ENCODE peak calls at places on chromosomes 3 and 15, in six cellular contexts. One of them, this sample, is unnamed.

GRCh38 chr15:99421172-99421656 is 144.6 kb upstream of the MEF2A start:
- DNase-seq in H1: peak
- DNase-seq in A549: no peak
- DNase-seq in GM12878: no peak
- DNase-seq in endothelial cell of umbilical vein: no peak
- DNase-seq in HCT116: no peak
- DNase-seq in this sample: no peak

GRCh38 chr3:43638594-43639447 is 17.0 kb upstream of the ANO10 start:
- DNase-seq in H1: no peak
- DNase-seq in A549: no peak
- DNase-seq in GM12878: no peak
- DNase-seq in endothelial cell of umbilical vein: peak
- DNase-seq in HCT116: peak
- DNase-seq in this sample: peak

GRCh38 chr15:73972984-73973682 is 19.0 kb downstream of the STOML1 start:
- DNase-seq in H1: peak
- DNase-seq in A549: peak
- DNase-seq in GM12878: no peak
- DNase-seq in endothelial cell of umbilical vein: peak
- DNase-seq in HCT116: no peak
- DNase-seq in this sample: peak

GRCh38 chr15:59668571-59668970 is 11.3 kb upstream of the GTF2A2 start:
- DNase-seq in H1: no peak
- DNase-seq in A549: no peak
- DNase-seq in GM12878: no peak
- DNase-seq in endothelial cell of umbilical vein: no peak
- DNase-seq in HCT116: no peak
- DNase-seq in this sample: peak

GRCh38 chr15:82936966-82937647 is 15.4 kb downstream of the HOMER2 start:
- DNase-seq in H1: no peak
- DNase-seq in A549: peak
- DNase-seq in GM12878: no peak
- DNase-seq in endothelial cell of umbilical vein: no peak
- DNase-seq in HCT116: no peak
- DNase-seq in this sample: no peak

GRCh38 chr15:73955326-73955725 is 29.1 kb downstream of the LOXL1 start:
- DNase-seq in H1: no peak
- DNase-seq in A549: no peak
- DNase-seq in GM12878: no peak
- DNase-seq in endothelial cell of umbilical vein: no peak
- DNase-seq in HCT116: no peak
- DNase-seq in this sample: no peak

GRCh38 chr15:65612616-65612946 is 1.6 kb upstream of the INTS14 start:
- DNase-seq in H1: no peak
- DNase-seq in A549: no peak
- DNase-seq in GM12878: no peak
- DNase-seq in endothelial cell of umbilical vein: no peak
- DNase-seq in HCT116: no peak
- DNase-seq in this sample: no peak

GRCh38 chr15:43226436-43227305 is 5.9 kb upstream of the EPB42 start:
- DNase-seq in H1: no peak
- DNase-seq in A549: no peak
- DNase-seq in GM12878: no peak
- DNase-seq in endothelial cell of umbilical vein: no peak
- DNase-seq in HCT116: no peak
- DNase-seq in this sample: no peak

GRCh38 chr15:59591372-59591771 is 20.2 kb upstream of the GCNT3 start:
- DNase-seq in H1: no peak
- DNase-seq in A549: no peak
- DNase-seq in GM12878: no peak
- DNase-seq in endothelial cell of umbilical vein: no peak
- DNase-seq in HCT116: no peak
- DNase-seq in this sample: peak

GRCh38 chr3:196931828-196932587 is 10.3 kb downstream of the NCBP2 start:
- DNase-seq in H1: no peak
- DNase-seq in A549: no peak
- DNase-seq in GM12878: no peak
- DNase-seq in endothelial cell of umbilical vein: no peak
- DNase-seq in HCT116: no peak
- DNase-seq in this sample: no peak

GRCh38 chr3:76552653-76553052 is 487.2 kb upstream of the ROBO2 start:
- DNase-seq in H1: no peak
- DNase-seq in A549: no peak
- DNase-seq in GM12878: no peak
- DNase-seq in endothelial cell of umbilical vein: no peak
- DNase-seq in HCT116: no peak
- DNase-seq in this sample: no peak

GRCh38 chr15:67097893-67098740 is 32.7 kb downstream of the SMAD3 start:
- DNase-seq in H1: no peak
- DNase-seq in A549: no peak
- DNase-seq in GM12878: no peak
- DNase-seq in endothelial cell of umbilical vein: no peak
- DNase-seq in HCT116: no peak
- DNase-seq in this sample: peak

GRCh38 chr3:15794303-15794771 is 3.4 kb downstream of the ANKRD28 start:
- DNase-seq in H1: no peak
- DNase-seq in A549: no peak
- DNase-seq in GM12878: no peak
- DNase-seq in endothelial cell of umbilical vein: peak
- DNase-seq in HCT116: no peak
- DNase-seq in this sample: peak

GRCh38 chr3:28949580-28949979 is 331.3 kb upstream of the RBMS3 start:
- DNase-seq in H1: no peak
- DNase-seq in A549: no peak
- DNase-seq in GM12878: no peak
- DNase-seq in endothelial cell of umbilical vein: no peak
- DNase-seq in HCT116: no peak
- DNase-seq in this sample: no peak

GRCh38 chr15:59199775-59200465 is 6.7 kb upstream of the LDHAL6B start:
- DNase-seq in H1: no peak
- DNase-seq in A549: peak
- DNase-seq in GM12878: no peak
- DNase-seq in endothelial cell of umbilical vein: peak
- DNase-seq in HCT116: peak
- DNase-seq in this sample: no peak

GRCh38 chr15:37636736-37637135 is 297.7 kb upstream of the TMCO5A start:
- DNase-seq in H1: no peak
- DNase-seq in A549: no peak
- DNase-seq in GM12878: no peak
- DNase-seq in endothelial cell of umbilical vein: no peak
- DNase-seq in HCT116: no peak
- DNase-seq in this sample: no peak

GRCh38 chr3:55341502-55342031 is 145.5 kb downstream of the WNT5A start:
- DNase-seq in H1: no peak
- DNase-seq in A549: no peak
- DNase-seq in GM12878: no peak
- DNase-seq in endothelial cell of umbilical vein: no peak
- DNase-seq in HCT116: no peak
- DNase-seq in this sample: no peak

GRCh38 chr3:55339390-55339789 is 147.7 kb downstream of the WNT5A start:
- DNase-seq in H1: no peak
- DNase-seq in A549: no peak
- DNase-seq in GM12878: no peak
- DNase-seq in endothelial cell of umbilical vein: no peak
- DNase-seq in HCT116: no peak
- DNase-seq in this sample: no peak

DNA sequence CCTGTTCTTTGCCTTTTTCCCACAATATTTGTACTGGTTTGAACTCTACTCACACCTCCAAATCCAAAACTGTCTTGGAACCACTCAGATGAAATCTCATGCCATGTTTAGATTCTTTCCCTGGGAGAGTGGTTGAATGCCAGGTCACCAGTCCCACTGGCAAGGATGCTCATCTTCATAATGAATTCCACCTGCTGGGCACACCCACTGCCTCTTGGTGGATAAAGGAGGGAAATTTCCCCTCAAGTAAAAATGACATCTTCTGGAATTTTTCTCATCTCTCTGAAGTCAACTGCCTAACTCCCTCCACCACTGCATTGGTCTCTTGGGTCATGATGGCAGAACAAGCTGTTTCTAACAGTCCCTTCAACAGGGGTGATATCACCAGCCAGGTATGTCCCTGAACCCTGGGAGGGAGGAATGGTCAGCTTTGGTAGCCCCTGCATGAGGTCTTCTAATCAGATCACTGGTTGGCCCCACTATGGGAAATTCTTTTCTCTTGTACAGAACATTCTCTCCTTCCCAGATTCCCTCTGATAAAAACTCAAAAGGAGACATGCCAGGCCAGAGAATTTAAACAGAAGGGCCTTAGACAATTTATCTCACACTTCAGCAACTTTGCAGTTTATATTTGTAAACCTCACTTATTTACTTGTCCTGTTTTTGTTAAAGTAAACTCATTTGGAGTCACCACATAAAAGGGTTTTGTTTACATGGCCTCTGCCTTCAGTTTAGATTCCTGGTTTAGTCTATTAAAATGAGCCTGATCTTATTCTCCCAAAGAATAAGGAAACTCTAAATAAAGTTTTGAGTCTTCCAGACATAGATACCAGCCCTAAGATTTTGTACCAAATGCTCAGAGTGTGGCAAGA is 143.4 kb downstream of the WNT5A start:
- DNase-seq in H1: no peak
- DNase-seq in A549: no peak
- DNase-seq in GM12878: no peak
- DNase-seq in endothelial cell of umbilical vein: no peak
- DNase-seq in HCT116: no peak
- DNase-seq in this sample: no peak
- TF ChIP-seq MAX in H1: no peak
- TF ChIP-seq MAX in A549: no peak
- TF ChIP-seq MAX in GM12878: no peak
- TF ChIP-seq MAX in endothelial cell of umbilical vein: no peak
- TF ChIP-seq MAX in HCT116: no peak
- TF ChIP-seq MAX in this sample: no peak

GRCh38 chr15:61702224-61703120 is 357.8 kb downstream of the VPS13C start:
- DNase-seq in H1: peak
- DNase-seq in A549: no peak
- DNase-seq in GM12878: no peak
- DNase-seq in endothelial cell of umbilical vein: no peak
- DNase-seq in HCT116: no peak
- DNase-seq in this sample: no peak
- TF ChIP-seq MAX in H1: no peak
- TF ChIP-seq MAX in A549: no peak
- TF ChIP-seq MAX in GM12878: no peak
- TF ChIP-seq MAX in endothelial cell of umbilical vein: no peak
- TF ChIP-seq MAX in HCT116: no peak
- TF ChIP-seq MAX in this sample: no peak

GRCh38 chr15:40366204-40367037 is 8.4 kb downstream of the DISP2 start:
- DNase-seq in H1: no peak
- DNase-seq in A549: no peak
- DNase-seq in GM12878: no peak
- DNase-seq in endothelial cell of umbilical vein: no peak
- DNase-seq in HCT116: no peak
- DNase-seq in this sample: no peak

GRCh38 chr15:40365624-40366023 is 7.6 kb downstream of the DISP2 start:
- DNase-seq in H1: no peak
- DNase-seq in A549: no peak
- DNase-seq in GM12878: no peak
- DNase-seq in endothelial cell of umbilical vein: no peak
- DNase-seq in HCT116: no peak
- DNase-seq in this sample: no peak

GRCh38 chr15:40363611-40364010 is 5.6 kb downstream of the DISP2 start:
- DNase-seq in H1: no peak
- DNase-seq in A549: no peak
- DNase-seq in GM12878: no peak
- DNase-seq in endothelial cell of umbilical vein: no peak
- DNase-seq in HCT116: no peak
- DNase-seq in this sample: no peak

GRCh38 chr15:40365016-40365415 is 7.0 kb downstream of the DISP2 start:
- DNase-seq in H1: no peak
- DNase-seq in A549: no peak
- DNase-seq in GM12878: no peak
- DNase-seq in endothelial cell of umbilical vein: no peak
- DNase-seq in HCT116: no peak
- DNase-seq in this sample: no peak

GRCh38 chr15:40364259-40364658 is 6.2 kb downstream of the DISP2 start:
- DNase-seq in H1: no peak
- DNase-seq in A549: no peak
- DNase-seq in GM12878: no peak
- DNase-seq in endothelial cell of umbilical vein: no peak
- DNase-seq in HCT116: no peak
- DNase-seq in this sample: no peak
- TF ChIP-seq MAX in H1: no peak
- TF ChIP-seq MAX in A549: no peak
- TF ChIP-seq MAX in GM12878: no peak
- TF ChIP-seq MAX in endothelial cell of umbilical vein: no peak
- TF ChIP-seq MAX in HCT116: no peak
- TF ChIP-seq MAX in this sample: no peak

DNA sequence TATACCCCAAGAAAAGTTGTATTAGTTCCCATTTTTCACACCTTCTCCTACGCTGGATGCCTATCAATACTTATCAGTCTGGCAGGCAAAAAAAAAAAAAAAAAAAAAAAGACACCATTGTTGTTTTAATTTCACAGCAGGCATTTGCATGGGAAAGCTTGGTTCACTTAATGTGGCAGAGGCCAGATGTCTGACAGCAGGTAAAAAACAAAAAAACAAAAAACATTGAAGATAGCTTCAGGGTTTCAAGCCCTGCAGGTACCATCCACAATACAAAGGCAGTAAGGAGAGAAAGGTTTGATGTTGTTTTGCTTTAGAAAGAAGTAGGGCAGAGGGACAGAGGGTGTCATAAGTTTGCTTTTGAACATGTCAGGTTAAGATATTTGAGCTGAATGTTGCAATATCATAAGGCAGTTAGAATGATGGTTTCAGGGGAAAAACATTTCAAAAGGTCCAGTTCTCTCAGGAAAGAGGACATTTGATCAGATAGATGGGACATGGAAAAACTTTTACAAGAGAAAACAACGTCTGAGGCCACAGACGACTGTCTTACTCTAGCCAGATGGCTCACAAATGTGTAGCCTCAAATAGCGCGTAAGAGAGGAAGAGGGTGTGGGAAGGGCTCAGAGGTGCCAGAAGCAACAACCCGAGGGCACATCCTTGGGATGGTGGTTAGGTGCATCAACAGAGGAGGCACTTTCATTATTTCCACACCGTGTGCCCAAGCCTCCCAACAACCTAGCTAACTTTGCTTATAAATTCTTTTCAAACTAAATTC is 25.7 kb downstream of the PCOLCE2 start:
- DNase-seq in H1: no peak
- DNase-seq in A549: no peak
- DNase-seq in GM12878: no peak
- DNase-seq in endothelial cell of umbilical vein: no peak
- DNase-seq in HCT116: no peak
- DNase-seq in this sample: peak
- TF ChIP-seq MAX in H1: peak
- TF ChIP-seq MAX in A549: no peak
- TF ChIP-seq MAX in GM12878: no peak
- TF ChIP-seq MAX in endothelial cell of umbilical vein: no peak
- TF ChIP-seq MAX in HCT116: no peak
- TF ChIP-seq MAX in this sample: no peak